ENCODE peak calls at places on chromosomes 12 and 14, in five cellular contexts. One of them, this sample, is unnamed.

GRCh38 chr14:99190696-99191662 is 81.0 kb downstream of the BCL11B start:
- DNase-seq in tibial artery: no peak
- DNase-seq in A549: no peak
- DNase-seq in endodermal cell: no peak
- DNase-seq in pancreas: no peak
- DNase-seq in this sample: peak

GRCh38 chr12:121731473-121731872 is 18.9 kb downstream of the TMEM120B start:
- DNase-seq in tibial artery: no peak
- DNase-seq in A549: no peak
- DNase-seq in endodermal cell: no peak
- DNase-seq in pancreas: no peak
- DNase-seq in this sample: no peak

GRCh38 chr12:49055978-49056754 is 4.4 kb downstream of the KMT2D start:
- DNase-seq in tibial artery: no peak
- DNase-seq in A549: peak
- DNase-seq in endodermal cell: peak
- DNase-seq in pancreas: no peak
- DNase-seq in this sample: peak

GRCh38 chr12:83827193-83827592 is 1085.4 kb downstream of the SLC6A15 start:
- DNase-seq in tibial artery: no peak
- DNase-seq in A549: no peak
- DNase-seq in endodermal cell: no peak
- DNase-seq in pancreas: no peak
- DNase-seq in this sample: no peak

GRCh38 chr14:53999061-53999488 is 42.5 kb upstream of the BMP4 start:
- DNase-seq in tibial artery: no peak
- DNase-seq in A549: no peak
- DNase-seq in endodermal cell: no peak
- DNase-seq in pancreas: no peak
- DNase-seq in this sample: no peak

GRCh38 chr14:81269100-81269978 is 48.6 kb upstream of the GTF2A1 start:
- DNase-seq in tibial artery: no peak
- DNase-seq in A549: peak
- DNase-seq in endodermal cell: peak
- DNase-seq in pancreas: no peak
- DNase-seq in this sample: peak

GRCh38 chr12:2389079-2389790 is 336.4 kb downstream of the CACNA1C start:
- DNase-seq in tibial artery: peak
- DNase-seq in A549: no peak
- DNase-seq in endodermal cell: peak
- DNase-seq in pancreas: no peak
- DNase-seq in this sample: no peak

GRCh38 chr14:55019968-55020554 is 6.8 kb downstream of the WDHD1 start:
- DNase-seq in tibial artery: no peak
- DNase-seq in A549: no peak
- DNase-seq in endodermal cell: no peak
- DNase-seq in pancreas: no peak
- DNase-seq in this sample: peak

GRCh38 chr12:77179515-77179914 is 114.1 kb upstream of the E2F7 start:
- DNase-seq in tibial artery: no peak
- DNase-seq in A549: no peak
- DNase-seq in endodermal cell: peak
- DNase-seq in pancreas: peak
- DNase-seq in this sample: no peak

GRCh38 chr14:33840797-33841196 is 110.1 kb downstream of the EGLN3 start:
- DNase-seq in tibial artery: no peak
- DNase-seq in A549: no peak
- DNase-seq in endodermal cell: no peak
- DNase-seq in pancreas: no peak
- DNase-seq in this sample: no peak

GRCh38 chr12:73308079-73308478 is 1035.9 kb downstream of the TRHDE start:
- DNase-seq in tibial artery: no peak
- DNase-seq in A549: no peak
- DNase-seq in endodermal cell: no peak
- DNase-seq in pancreas: no peak
- DNase-seq in this sample: no peak

GRCh38 chr12:117363953-117364486 is 2.6 kb upstream of the NOS1 start:
- DNase-seq in tibial artery: no peak
- DNase-seq in A549: no peak
- DNase-seq in endodermal cell: no peak
- DNase-seq in pancreas: no peak
- DNase-seq in this sample: no peak

GRCh38 chr12:57103856-57104255 is 7.3 kb downstream of the STAT6 start:
- DNase-seq in tibial artery: no peak
- DNase-seq in A549: no peak
- DNase-seq in endodermal cell: no peak
- DNase-seq in pancreas: no peak
- DNase-seq in this sample: no peak

GRCh38 chr12:78392918-78393317 is 471.7 kb upstream of the SYT1 start:
- DNase-seq in tibial artery: no peak
- DNase-seq in A549: no peak
- DNase-seq in endodermal cell: no peak
- DNase-seq in pancreas: no peak
- DNase-seq in this sample: no peak

GRCh38 chr14:53539489-53540126 is 386.5 kb upstream of the DDHD1 start:
- DNase-seq in tibial artery: peak
- DNase-seq in A549: peak
- DNase-seq in endodermal cell: peak
- DNase-seq in pancreas: peak
- DNase-seq in this sample: no peak

DNA sequence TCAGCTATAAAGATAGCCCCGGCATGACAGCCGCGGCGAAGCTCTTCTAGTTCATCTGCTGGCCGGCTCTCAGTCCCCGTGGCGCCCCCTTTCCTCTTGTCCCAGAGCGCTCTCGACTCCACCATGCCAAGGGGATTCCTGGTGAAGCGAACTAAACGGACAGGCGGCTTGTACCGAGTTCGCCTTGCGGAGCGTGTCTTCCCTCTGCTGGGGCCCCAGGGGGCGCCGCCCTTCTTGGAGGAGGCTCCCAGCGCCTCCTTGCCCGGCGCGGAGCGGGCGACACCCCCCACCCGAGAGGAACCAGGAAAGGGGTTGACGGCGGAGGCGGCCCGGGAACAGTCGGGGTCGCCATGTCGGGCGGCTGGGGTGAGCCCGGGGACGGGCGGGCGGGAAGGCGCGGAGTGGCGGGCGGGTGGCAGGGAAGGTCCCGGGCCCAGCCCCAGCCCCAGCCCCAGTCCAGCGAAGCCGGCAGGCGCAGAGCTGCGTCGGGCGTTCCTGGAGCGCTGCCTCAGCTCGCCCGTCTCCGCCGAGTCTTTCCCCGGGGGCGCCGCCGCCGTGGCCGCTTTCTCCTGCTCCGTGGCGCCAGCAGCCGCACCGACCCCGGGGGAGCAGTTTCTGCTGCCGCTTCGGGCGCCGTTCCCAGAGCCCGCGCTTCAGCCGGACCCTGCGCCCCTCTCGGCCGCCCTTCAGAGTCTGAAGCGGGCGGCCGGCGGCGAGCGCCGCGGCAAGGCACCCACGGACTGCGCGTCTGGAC is at the start of gene INSM2:
- DNase-seq in tibial artery: no peak
- DNase-seq in A549: no peak
- DNase-seq in endodermal cell: no peak
- DNase-seq in pancreas: peak
- DNase-seq in this sample: peak
- H3K4me3 ChIP-seq in tibial artery: peak
- H3K4me3 ChIP-seq in A549: peak
- H3K4me3 ChIP-seq in endodermal cell: peak
- H3K4me3 ChIP-seq in pancreas: peak
- H3K4me3 ChIP-seq in this sample: peak

DNA sequence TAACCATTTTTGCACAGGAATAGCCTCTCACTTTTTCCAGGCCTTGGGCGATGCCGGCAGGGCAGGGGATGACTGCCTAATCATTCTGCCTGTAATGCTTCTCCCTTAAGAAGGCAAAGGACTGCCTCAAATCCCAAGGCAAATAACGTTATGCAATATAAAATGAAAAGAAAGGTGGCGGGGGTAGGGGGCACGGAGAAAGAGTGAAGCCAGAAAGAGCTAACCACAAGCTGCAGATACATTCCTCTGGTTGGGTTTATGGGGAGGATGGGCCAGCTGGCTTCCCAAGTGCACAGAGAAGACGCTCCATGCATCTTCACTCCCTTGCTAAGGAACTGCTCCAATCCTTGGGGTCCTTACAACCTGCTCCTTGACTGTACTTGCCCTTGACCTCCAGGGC is 229.5 kb downstream of the FOXN3 start:
- DNase-seq in tibial artery: no peak
- DNase-seq in A549: no peak
- DNase-seq in endodermal cell: no peak
- DNase-seq in pancreas: no peak
- DNase-seq in this sample: no peak
- H3K27ac ChIP-seq in tibial artery: peak
- H3K27ac ChIP-seq in A549: no peak
- H3K27ac ChIP-seq in endodermal cell: no peak
- H3K27ac ChIP-seq in pancreas: no peak
- H3K27ac ChIP-seq in this sample: no peak

GRCh38 chr12:26988703-26989102 is 25.5 kb downstream of the TM7SF3 start:
- DNase-seq in tibial artery: no peak
- DNase-seq in A549: no peak
- DNase-seq in endodermal cell: no peak
- DNase-seq in pancreas: no peak
- DNase-seq in this sample: no peak

GRCh38 chr12:26991826-26992225 is 22.4 kb downstream of the TM7SF3 start:
- DNase-seq in tibial artery: no peak
- DNase-seq in A549: no peak
- DNase-seq in endodermal cell: no peak
- DNase-seq in pancreas: no peak
- DNase-seq in this sample: no peak

GRCh38 chr12:26987634-26988424 is 26.4 kb downstream of the TM7SF3 start:
- DNase-seq in tibial artery: no peak
- DNase-seq in A549: no peak
- DNase-seq in endodermal cell: no peak
- DNase-seq in pancreas: no peak
- DNase-seq in this sample: no peak

GRCh38 chr12:26994109-26994508 is 20.1 kb downstream of the TM7SF3 start:
- DNase-seq in tibial artery: no peak
- DNase-seq in A549: no peak
- DNase-seq in endodermal cell: no peak
- DNase-seq in pancreas: no peak
- DNase-seq in this sample: no peak

DNA sequence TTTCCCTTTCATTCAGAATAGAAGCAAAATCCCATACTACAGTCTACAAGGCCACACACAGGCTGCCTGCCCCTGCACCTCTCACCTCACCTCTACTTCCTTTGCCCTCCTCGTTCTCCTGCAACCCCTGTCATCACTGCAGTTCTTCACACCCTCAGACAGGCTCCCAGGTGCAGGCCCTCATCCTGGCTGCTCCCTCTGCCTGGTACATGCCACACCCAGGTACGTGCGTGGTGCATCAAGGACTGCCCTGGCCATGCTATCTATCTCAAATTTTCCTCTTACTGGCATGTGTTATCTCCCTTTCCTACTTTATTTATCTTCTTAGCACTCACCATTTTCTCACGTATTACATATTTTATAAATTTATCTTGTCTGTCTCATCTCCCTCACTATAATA is 24.3 kb downstream of the TM7SF3 start:
- DNase-seq in tibial artery: no peak
- DNase-seq in A549: no peak
- DNase-seq in endodermal cell: no peak
- DNase-seq in pancreas: no peak
- DNase-seq in this sample: no peak
- H3K4me3 ChIP-seq in tibial artery: no peak
- H3K4me3 ChIP-seq in A549: no peak
- H3K4me3 ChIP-seq in endodermal cell: no peak
- H3K4me3 ChIP-seq in pancreas: no peak
- H3K4me3 ChIP-seq in this sample: no peak

GRCh38 chr14:39176263-39177167 is 1.5 kb downstream of the PNN start:
- DNase-seq in tibial artery: no peak
- DNase-seq in A549: no peak
- DNase-seq in endodermal cell: no peak
- DNase-seq in pancreas: no peak
- DNase-seq in this sample: no peak
- H3K27ac ChIP-seq in tibial artery: peak
- H3K27ac ChIP-seq in A549: peak
- H3K27ac ChIP-seq in endodermal cell: no peak
- H3K27ac ChIP-seq in pancreas: no peak
- H3K27ac ChIP-seq in this sample: peak

DNA sequence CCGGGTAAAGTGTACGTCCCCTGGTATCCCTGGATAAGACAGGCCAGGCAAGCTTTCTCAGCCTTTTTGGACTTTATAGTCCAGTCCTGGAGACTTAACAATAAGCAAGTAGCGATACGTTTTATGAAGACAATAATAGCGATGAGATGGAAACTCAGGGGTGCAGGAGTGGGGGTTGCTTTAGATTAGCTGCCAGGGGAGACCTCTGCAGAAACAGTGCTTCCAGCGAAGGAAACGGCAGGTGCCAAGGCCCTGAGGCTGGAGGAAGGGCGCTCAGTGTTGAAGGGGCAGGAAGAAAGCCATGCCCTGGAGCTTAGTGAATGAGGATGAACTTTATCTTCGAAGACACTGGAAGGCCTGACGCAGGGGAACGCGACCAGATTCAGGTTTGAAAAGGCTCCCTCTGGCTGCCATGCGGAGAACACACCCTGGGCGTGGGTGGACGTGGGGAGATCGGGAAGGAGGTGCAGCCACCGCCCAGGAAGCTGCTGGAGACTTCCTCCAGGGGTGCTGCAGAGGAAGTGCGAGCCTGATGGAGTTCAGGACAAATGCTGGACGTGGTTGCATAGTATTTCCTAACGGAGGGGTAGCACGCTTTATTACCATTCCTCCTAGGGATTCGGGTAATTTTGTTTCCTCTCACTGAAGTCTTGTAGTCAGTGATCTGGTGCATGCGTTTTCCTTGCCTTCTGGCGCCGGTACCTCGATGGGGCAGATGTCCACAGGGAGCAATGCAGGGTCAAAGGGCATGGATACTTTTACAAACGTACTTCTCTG is 26.1 kb upstream of the UBC start:
- DNase-seq in tibial artery: peak
- DNase-seq in A549: peak
- DNase-seq in endodermal cell: peak
- DNase-seq in pancreas: peak
- DNase-seq in this sample: peak
- H3K4me3 ChIP-seq in tibial artery: peak
- H3K4me3 ChIP-seq in A549: peak
- H3K4me3 ChIP-seq in endodermal cell: peak
- H3K4me3 ChIP-seq in pancreas: no peak
- H3K4me3 ChIP-seq in this sample: peak

DNA sequence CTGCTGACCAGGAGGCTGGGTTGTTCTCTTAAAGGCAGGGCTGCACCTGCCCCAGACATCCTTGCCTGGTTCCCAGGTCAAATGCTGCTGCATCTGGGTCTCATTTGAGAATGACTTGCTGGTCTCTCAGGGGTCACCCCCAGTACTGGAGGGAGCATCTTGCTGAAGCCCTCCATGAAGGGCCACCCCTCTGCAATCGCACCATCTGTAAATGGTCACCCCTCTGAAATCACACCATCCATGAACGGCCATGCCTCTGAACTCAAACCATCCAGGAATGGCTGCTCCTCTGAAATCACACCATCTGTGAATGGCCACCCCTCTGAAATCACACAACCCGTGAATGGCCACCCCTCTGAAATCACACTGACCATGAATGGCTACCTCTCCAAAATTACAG is 7.3 kb upstream of the SERPINA6 start:
- DNase-seq in tibial artery: no peak
- DNase-seq in A549: no peak
- DNase-seq in endodermal cell: no peak
- DNase-seq in pancreas: no peak
- DNase-seq in this sample: no peak
- H3K27ac ChIP-seq in tibial artery: no peak
- H3K27ac ChIP-seq in A549: no peak
- H3K27ac ChIP-seq in endodermal cell: no peak
- H3K27ac ChIP-seq in pancreas: no peak
- H3K27ac ChIP-seq in this sample: no peak